ENCODE peak calls at places on chromosome 19, in seven cellular contexts. D is tibial nerve, M is tibial artery, U is body of pancreas, W is brain microvascular endothelial cell, E is psoas muscle, J is endodermal cell. O is an unnamed sample. For H3K36me3, the result is how much of the 10 kb centered on the place peaks cover.

GRCh38 chr19:46210634-46211033 is 18.9 kb upstream of the IGFL1 start:
- DNase-seq in D (no peak), M (no peak), U (no peak), W (no peak), E (no peak), J (no peak), O (no peak)

GRCh38 chr19:2214253-2214652 is 21.9 kb downstream of the PLEKHJ1 start:
- DNase-seq in D (no peak), M (no peak), U (no peak), W (no peak), E (no peak), J (no peak), O (no peak)

GRCh38 chr19:38970664-38971532 is 4.6 kb downstream of the FBXO17 start:
- DNase-seq in D (no peak), M (no peak), U (no peak), W (no peak), E (no peak), J (no peak), O (no peak)

GRCh38 chr19:18156841-18157464 is 4.0 kb downstream of the PIK3R2 start:
- DNase-seq in D (peak), M (peak), U (peak), W (peak), E (peak), J (no peak), O (peak)

GRCh38 chr19:3692141-3693029 is 7.9 kb downstream of the PIP5K1C start:
- DNase-seq in D (no peak), M (no peak), U (no peak), W (no peak), E (no peak), J (peak), O (no peak)

GRCh38 chr19:45141203-45141900 is 19.4 kb downstream of the NKPD1 start:
- DNase-seq in D (no peak), M (no peak), U (no peak), W (no peak), E (no peak), J (no peak), O (no peak)

GRCh38 chr19:3055741-3056453 is 6.4 kb downstream of the TLE5 start:
- DNase-seq in D (no peak), M (no peak), U (peak), W (no peak), E (peak), J (peak), O (no peak)

GRCh38 chr19:32339988-32340874 is 5.2 kb upstream of the ZNF507 start:
- DNase-seq in D (peak), M (peak), U (peak), W (peak), E (peak), J (peak), O (no peak)

GRCh38 chr19:31355330-31356289 is 6.4 kb upstream of the TSHZ3 start:
- DNase-seq in D (no peak), M (no peak), U (no peak), W (no peak), E (no peak), J (peak), O (no peak)

GRCh38 chr19:18193388-18194207 is 580 bp downstream of the MPV17L2 start:
- DNase-seq in D (no peak), M (no peak), U (no peak), W (no peak), E (peak), J (peak), O (no peak)

GRCh38 chr19:5058456-5059190 is 89.7 kb downstream of the KDM4B start:
- DNase-seq in D (no peak), M (no peak), U (no peak), W (no peak), E (no peak), J (no peak), O (peak)

GRCh38 chr19:47661571-47661970 is 51.7 kb upstream of the EHD2 start:
- DNase-seq in D (no peak), M (no peak), U (no peak), W (peak), E (peak), J (no peak), O (no peak)

GRCh38 chr19:47151627-47152026 is 21.0 kb downstream of the SAE1 start:
- DNase-seq in D (no peak), M (no peak), U (no peak), W (no peak), E (no peak), J (no peak), O (no peak)

GRCh38 chr19:53978975-53979801 is 12.2 kb upstream of the CACNG6 start:
- DNase-seq in D (no peak), M (no peak), U (no peak), W (no peak), E (no peak), J (no peak), O (no peak)

GRCh38 chr19:28074773-28075172 is 1138.2 kb downstream of the UQCRFS1 start:
- DNase-seq in D (no peak), M (no peak), U (no peak), W (no peak), E (no peak), J (no peak), O (no peak)

GRCh38 chr19:39568604-39569003 is 28.6 kb upstream of the EID2 start:
- DNase-seq in D (no peak), M (no peak), U (no peak), W (peak), E (no peak), J (no peak), O (no peak)

GRCh38 chr19:7492142-7493055 is 3.6 kb upstream of the PEX11G start:
- DNase-seq in D (no peak), M (no peak), U (no peak), W (no peak), E (no peak), J (no peak), O (no peak)

GRCh38 chr19:36420961-36421748 is 2.7 kb upstream of the ZFP82 start:
- DNase-seq in D (no peak), M (no peak), U (peak), W (peak), E (no peak), J (no peak), O (peak)

GRCh38 chr19:47704024-47704423 is 9.2 kb upstream of the EHD2 start:
- DNase-seq in D (no peak), M (no peak), U (no peak), W (peak), E (no peak), J (no peak), O (peak)

GRCh38 chr19:3995619-3996018 is 10.4 kb upstream of the EEF2 start:
- DNase-seq in D (no peak), M (no peak), U (no peak), W (no peak), E (no peak), J (no peak), O (no peak)

GRCh38 chr19:31560021-31560770 is 211.0 kb upstream of the TSHZ3 start:
- DNase-seq in D (no peak), M (no peak), U (no peak), W (no peak), E (no peak), J (peak), O (peak)

GRCh38 chr19:15672580-15673175 is at the start of gene CYP4F12:
- DNase-seq in D (peak), M (peak), U (peak), W (no peak), E (peak), J (no peak), O (no peak)

GRCh38 chr19:45075215-45076028 is 856 bp downstream of the ZNF296 start:
- DNase-seq in D (no peak), M (peak), U (peak), W (no peak), E (peak), J (peak), O (no peak)

GRCh38 chr19:48896191-48896720 is 2.3 kb downstream of the TULP2 start:
- DNase-seq in D (peak), M (peak), U (no peak), W (no peak), E (peak), J (peak), O (no peak)

GRCh38 chr19:35856546-35857149 is at the start of gene KIRREL2:
- DNase-seq in D (no peak), M (no peak), U (peak), W (no peak), E (no peak), J (peak), O (no peak)

GRCh38 chr19:2338751-2339643 is 10.5 kb downstream of the SPPL2B start:
- DNase-seq in D (no peak), M (no peak), U (no peak), W (no peak), E (no peak), J (no peak), O (no peak)

GRCh38 chr19:35168261-35168660 is 13.7 kb downstream of the FXYD5 start:
- DNase-seq in D (no peak), M (no peak), U (no peak), W (no peak), E (no peak), J (peak), O (no peak)

GRCh38 chr19:56692496-56692895 is 20.9 kb upstream of the ZNF835 start:
- DNase-seq in D (no peak), M (no peak), U (no peak), W (no peak), E (no peak), J (no peak), O (no peak)

GRCh38 chr19:3452456-3453068 is 27.8 kb downstream of the SMIM24 start:
- DNase-seq in D (no peak), M (no peak), U (no peak), W (no peak), E (no peak), J (no peak), O (no peak)

GRCh38 chr19:29679598-29680210 is 14.4 kb downstream of the PLEKHF1 start:
- DNase-seq in D (no peak), M (no peak), U (no peak), W (no peak), E (no peak), J (no peak), O (no peak)

GRCh38 chr19:33830264-33830663 is 33.6 kb downstream of the KCTD15 start:
- DNase-seq in D (no peak), M (no peak), U (no peak), W (no peak), E (no peak), J (no peak), O (no peak)

DNA sequence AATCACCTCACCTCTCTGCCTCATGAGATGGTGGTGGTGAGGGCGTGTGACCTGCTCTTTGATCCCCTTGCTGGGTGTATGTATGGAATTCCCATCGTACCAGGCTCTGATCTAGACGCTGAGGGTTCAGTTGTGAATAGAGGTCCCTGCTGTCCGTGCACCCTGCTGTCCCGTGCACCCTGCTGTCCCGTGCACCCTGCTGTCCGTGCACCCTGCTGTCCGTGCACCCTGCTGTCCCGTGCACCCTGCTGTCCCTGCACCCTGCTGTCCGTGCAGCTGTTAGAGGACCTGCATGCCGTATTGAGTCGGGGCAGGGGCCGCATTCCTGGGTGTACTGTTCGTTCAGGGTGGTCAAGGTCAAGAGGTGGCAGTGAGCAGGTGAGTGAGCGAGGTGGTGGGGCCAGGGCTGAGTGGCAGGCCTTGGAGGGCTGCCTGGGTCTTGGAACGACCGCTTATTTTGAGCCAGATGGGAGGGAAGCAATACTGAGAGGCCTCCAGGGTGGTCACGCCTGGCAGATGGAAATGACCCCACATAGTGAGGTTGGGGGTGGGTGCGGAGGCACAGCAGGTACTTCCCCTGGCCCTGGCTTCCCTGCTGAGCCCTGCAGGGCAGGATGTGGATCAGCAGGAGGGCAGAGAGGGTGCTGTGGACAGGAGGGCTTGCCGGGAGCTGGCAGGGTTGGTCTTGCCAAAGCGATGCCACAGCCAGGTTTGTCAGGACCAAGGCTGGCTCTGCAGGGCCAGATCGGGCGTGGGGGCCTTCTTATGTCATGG is 4.6 kb upstream of the EPN1 start:
- DNase-seq in D (no peak), M (no peak), U (peak), W (no peak), E (no peak), J (peak), O (no peak)
- H3K36me3 ChIP-seq in D (half or more), M (half or more), U (under half), W (half or more), E (half or more), J (half or more), O (under half)

DNA sequence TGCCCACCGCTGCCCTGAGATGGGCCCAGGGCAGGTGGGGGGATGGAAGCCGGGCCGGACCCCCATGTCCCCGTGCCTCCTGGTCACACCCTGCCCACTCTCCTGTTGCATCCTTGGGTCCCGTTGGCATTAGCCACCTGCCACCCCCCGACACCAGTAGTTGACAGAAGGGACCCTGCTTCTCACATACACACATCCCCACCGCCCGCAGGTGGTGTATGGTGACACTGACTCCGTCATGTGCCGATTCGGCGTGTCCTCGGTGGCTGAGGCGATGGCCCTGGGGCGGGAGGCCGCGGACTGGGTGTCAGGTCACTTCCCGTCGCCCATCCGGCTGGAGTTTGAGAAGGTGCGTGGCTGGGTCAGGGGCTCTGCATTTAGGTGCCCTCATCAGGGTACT is 5.2 kb upstream of the SPIB start:
- DNase-seq in D (no peak), M (no peak), U (no peak), W (no peak), E (no peak), J (no peak), O (no peak)
- H3K36me3 ChIP-seq in D (under half), M (under half), U (under half), W (under half), E (under half), J (under half), O (under half)

GRCh38 chr19:41697198-41697855 is 9.3 kb upstream of the CEACAM7 start:
- DNase-seq in D (no peak), M (no peak), U (no peak), W (no peak), E (no peak), J (peak), O (no peak)
- H3K36me3 ChIP-seq in D (under half), M (under half), U (under half), W (under half), E (under half), J (under half), O (under half)

DNA sequence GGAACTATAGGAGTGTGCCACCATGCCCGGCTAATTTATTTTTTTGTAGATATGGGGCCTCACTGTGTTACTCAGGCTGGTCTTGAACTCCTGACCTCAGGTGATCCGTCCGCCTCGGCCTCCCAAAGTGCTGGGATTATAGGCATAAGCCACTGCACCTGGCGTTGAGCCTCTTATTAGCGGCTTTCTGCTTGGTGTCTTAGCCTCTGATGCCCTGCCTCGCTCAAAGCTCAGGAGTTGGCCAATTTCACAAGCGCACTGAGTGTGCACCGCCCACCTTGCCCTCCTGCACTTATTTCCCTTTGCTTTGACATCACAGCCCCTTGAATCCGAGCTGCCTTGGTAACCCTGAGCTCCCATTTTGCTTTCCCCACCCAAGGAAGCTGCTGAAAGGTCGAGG is 10.1 kb downstream of the YIPF2 start:
- DNase-seq in D (no peak), M (no peak), U (no peak), W (no peak), E (no peak), J (no peak), O (no peak)
- H3K36me3 ChIP-seq in D (half or more), M (half or more), U (under half), W (half or more), E (half or more), J (under half), O (under half)

DNA sequence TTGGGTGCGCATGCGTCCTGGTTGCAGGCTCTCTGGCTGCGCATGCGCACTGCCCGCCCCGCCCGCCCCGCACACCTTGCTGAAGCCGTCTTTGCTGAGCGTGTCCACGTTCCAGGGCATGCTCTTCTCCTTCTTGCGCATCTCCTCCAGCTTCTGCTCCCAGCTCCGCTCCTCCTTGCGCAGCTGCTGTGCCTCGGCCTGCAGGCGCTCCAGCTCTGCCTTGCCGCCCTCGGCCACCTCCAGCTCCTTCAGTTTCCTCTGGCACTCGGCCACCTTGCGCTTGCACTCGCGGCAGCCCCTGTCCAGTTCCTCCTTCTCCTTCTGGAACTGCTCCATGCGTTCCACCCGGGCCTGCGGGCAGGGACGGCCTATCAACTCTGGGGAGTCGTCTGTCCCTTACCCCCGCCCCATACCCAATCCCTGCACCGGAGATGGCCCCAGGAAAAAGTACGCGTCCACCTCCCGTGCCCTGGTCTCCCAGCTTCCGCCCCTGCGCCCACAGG is 7.4 kb downstream of the CDC37 start:
- DNase-seq in D (no peak), M (no peak), U (no peak), W (no peak), E (no peak), J (no peak), O (no peak)
- H3K36me3 ChIP-seq in D (half or more), M (half or more), U (under half), W (half or more), E (half or more), J (half or more), O (under half)

O was measured in astrocyte.